ENCODE peak calls at places on chromosome 16, in ten cellular contexts. One of them, this sample, is unnamed.

GRCh38 chr16:591892-592517 is 2.1 kb downstream of the RAB40C start:
- DNase-seq in NCI-H1048: no peak
- DNase-seq in GM12865: no peak
- DNase-seq in activated naive CD4-positive, alpha-beta T cell: no peak
- DNase-seq in activated T-cell treated with anti-CD3 and anti-CD28 coated beads, Interleukin-2, amount 50 U/mL, for 72 hours: no peak
- DNase-seq in effector memory CD4-positive, alpha-beta T cell: no peak
- DNase-seq in hepatic stellate cell: no peak
- DNase-seq in anterior cingulate cortex: no peak
- DNase-seq in NCI-H1092 treated with DMSO at 0.1 percent for 48 hours: no peak
- DNase-seq in ureter: no peak
- DNase-seq in this sample: no peak

GRCh38 chr16:82045471-82046178 is 10.6 kb downstream of the HSD17B2 start:
- DNase-seq in anterior cingulate cortex: no peak
- DNase-seq in effector memory CD4-positive, alpha-beta T cell: no peak
- DNase-seq in activated naive CD4-positive, alpha-beta T cell: no peak
- DNase-seq in ureter: no peak
- DNase-seq in NCI-H1048: no peak
- DNase-seq in GM12865: no peak
- DNase-seq in hepatic stellate cell: no peak
- DNase-seq in NCI-H1092 treated with DMSO at 0.1 percent for 48 hours: no peak
- DNase-seq in activated T-cell treated with anti-CD3 and anti-CD28 coated beads, Interleukin-2, amount 50 U/mL, for 72 hours: no peak
- DNase-seq in this sample: no peak

GRCh38 chr16:71402674-71403073 is 39.2 kb downstream of the TLE7 start:
- DNase-seq in GM12865: no peak
- DNase-seq in hepatic stellate cell: no peak
- DNase-seq in activated T-cell treated with anti-CD3 and anti-CD28 coated beads, Interleukin-2, amount 50 U/mL, for 72 hours: no peak
- DNase-seq in ureter: no peak
- DNase-seq in anterior cingulate cortex: no peak
- DNase-seq in activated naive CD4-positive, alpha-beta T cell: no peak
- DNase-seq in NCI-H1092 treated with DMSO at 0.1 percent for 48 hours: no peak
- DNase-seq in NCI-H1048: no peak
- DNase-seq in effector memory CD4-positive, alpha-beta T cell: no peak
- DNase-seq in this sample: no peak

GRCh38 chr16:24671455-24671954 is 57.9 kb upstream of the TNRC6A start:
- DNase-seq in NCI-H1048: no peak
- DNase-seq in anterior cingulate cortex: no peak
- DNase-seq in ureter: no peak
- DNase-seq in activated T-cell treated with anti-CD3 and anti-CD28 coated beads, Interleukin-2, amount 50 U/mL, for 72 hours: no peak
- DNase-seq in hepatic stellate cell: no peak
- DNase-seq in activated naive CD4-positive, alpha-beta T cell: no peak
- DNase-seq in GM12865: no peak
- DNase-seq in NCI-H1092 treated with DMSO at 0.1 percent for 48 hours: no peak
- DNase-seq in effector memory CD4-positive, alpha-beta T cell: no peak
- DNase-seq in this sample: no peak

GRCh38 chr16:22189473-22190168 is 16.5 kb upstream of the EEF2K start:
- DNase-seq in activated naive CD4-positive, alpha-beta T cell: no peak
- DNase-seq in NCI-H1092 treated with DMSO at 0.1 percent for 48 hours: peak
- DNase-seq in effector memory CD4-positive, alpha-beta T cell: peak
- DNase-seq in activated T-cell treated with anti-CD3 and anti-CD28 coated beads, Interleukin-2, amount 50 U/mL, for 72 hours: peak
- DNase-seq in GM12865: peak
- DNase-seq in NCI-H1048: no peak
- DNase-seq in ureter: peak
- DNase-seq in hepatic stellate cell: no peak
- DNase-seq in anterior cingulate cortex: no peak
- DNase-seq in this sample: peak

GRCh38 chr16:8887952-8888560 is 5.9 kb downstream of the LITAFD start:
- DNase-seq in activated T-cell treated with anti-CD3 and anti-CD28 coated beads, Interleukin-2, amount 50 U/mL, for 72 hours: no peak
- DNase-seq in NCI-H1092 treated with DMSO at 0.1 percent for 48 hours: no peak
- DNase-seq in activated naive CD4-positive, alpha-beta T cell: no peak
- DNase-seq in ureter: no peak
- DNase-seq in hepatic stellate cell: peak
- DNase-seq in NCI-H1048: no peak
- DNase-seq in effector memory CD4-positive, alpha-beta T cell: no peak
- DNase-seq in anterior cingulate cortex: peak
- DNase-seq in GM12865: no peak
- DNase-seq in this sample: no peak

GRCh38 chr16:29845656-29846055 is 17.4 kb downstream of the CDIPT start:
- DNase-seq in ureter: no peak
- DNase-seq in hepatic stellate cell: no peak
- DNase-seq in activated T-cell treated with anti-CD3 and anti-CD28 coated beads, Interleukin-2, amount 50 U/mL, for 72 hours: no peak
- DNase-seq in activated naive CD4-positive, alpha-beta T cell: no peak
- DNase-seq in effector memory CD4-positive, alpha-beta T cell: no peak
- DNase-seq in GM12865: no peak
- DNase-seq in NCI-H1048: no peak
- DNase-seq in anterior cingulate cortex: no peak
- DNase-seq in NCI-H1092 treated with DMSO at 0.1 percent for 48 hours: no peak
- DNase-seq in this sample: peak

GRCh38 chr16:68296291-68296690 is 14.5 kb downstream of the SLC7A6OS start:
- DNase-seq in anterior cingulate cortex: no peak
- DNase-seq in activated naive CD4-positive, alpha-beta T cell: no peak
- DNase-seq in effector memory CD4-positive, alpha-beta T cell: no peak
- DNase-seq in hepatic stellate cell: no peak
- DNase-seq in ureter: no peak
- DNase-seq in activated T-cell treated with anti-CD3 and anti-CD28 coated beads, Interleukin-2, amount 50 U/mL, for 72 hours: no peak
- DNase-seq in NCI-H1092 treated with DMSO at 0.1 percent for 48 hours: no peak
- DNase-seq in GM12865: no peak
- DNase-seq in NCI-H1048: no peak
- DNase-seq in this sample: no peak

GRCh38 chr16:88971371-88972097 is 5.5 kb downstream of the CBFA2T3 start:
- DNase-seq in activated naive CD4-positive, alpha-beta T cell: no peak
- DNase-seq in activated T-cell treated with anti-CD3 and anti-CD28 coated beads, Interleukin-2, amount 50 U/mL, for 72 hours: no peak
- DNase-seq in GM12865: peak
- DNase-seq in anterior cingulate cortex: no peak
- DNase-seq in NCI-H1092 treated with DMSO at 0.1 percent for 48 hours: no peak
- DNase-seq in effector memory CD4-positive, alpha-beta T cell: no peak
- DNase-seq in NCI-H1048: no peak
- DNase-seq in ureter: no peak
- DNase-seq in hepatic stellate cell: no peak
- DNase-seq in this sample: no peak

GRCh38 chr16:11896776-11897175 is 19.0 kb downstream of the GSPT1 start:
- DNase-seq in activated T-cell treated with anti-CD3 and anti-CD28 coated beads, Interleukin-2, amount 50 U/mL, for 72 hours: no peak
- DNase-seq in effector memory CD4-positive, alpha-beta T cell: no peak
- DNase-seq in GM12865: no peak
- DNase-seq in hepatic stellate cell: peak
- DNase-seq in NCI-H1092 treated with DMSO at 0.1 percent for 48 hours: no peak
- DNase-seq in activated naive CD4-positive, alpha-beta T cell: no peak
- DNase-seq in NCI-H1048: no peak
- DNase-seq in ureter: no peak
- DNase-seq in anterior cingulate cortex: peak
- DNase-seq in this sample: no peak

This sample was measured in DMS79.